ENCODE peak calls at places on chromosomes 12 and 14, in seven cellular contexts. One of them, this sample, is unnamed.

GRCh38 chr14:71363961-71364360 is 456.7 kb downstream of the PCNX1 start:
- DNase-seq in AG10803: peak
- DNase-seq in activated CD8-positive, alpha-beta memory T cell treated with anti-CD3 and anti-CD28 coated beads for 48 hours: no peak
- DNase-seq in Peyer's patch: no peak
- DNase-seq in type B pancreatic cell: no peak
- DNase-seq in GM23338: no peak
- DNase-seq in stimulated activated naive CD4-positive, alpha-beta T cell treated with Interleukin-2 at 50 U/mL for 16 hours: no peak
- DNase-seq in this sample: no peak

GRCh38 chr12:65798903-65799302 is 25.4 kb upstream of the HMGA2 start:
- DNase-seq in AG10803: no peak
- DNase-seq in activated CD8-positive, alpha-beta memory T cell treated with anti-CD3 and anti-CD28 coated beads for 48 hours: no peak
- DNase-seq in Peyer's patch: no peak
- DNase-seq in type B pancreatic cell: no peak
- DNase-seq in GM23338: peak
- DNase-seq in stimulated activated naive CD4-positive, alpha-beta T cell treated with Interleukin-2 at 50 U/mL for 16 hours: no peak
- DNase-seq in this sample: no peak

GRCh38 chr12:12979731-12980259 is 20.3 kb downstream of the HEBP1 start:
- DNase-seq in AG10803: peak
- DNase-seq in activated CD8-positive, alpha-beta memory T cell treated with anti-CD3 and anti-CD28 coated beads for 48 hours: no peak
- DNase-seq in Peyer's patch: no peak
- DNase-seq in type B pancreatic cell: no peak
- DNase-seq in GM23338: peak
- DNase-seq in stimulated activated naive CD4-positive, alpha-beta T cell treated with Interleukin-2 at 50 U/mL for 16 hours: no peak
- DNase-seq in this sample: no peak

GRCh38 chr14:102217399-102217798 is 77.7 kb downstream of the WDR20 start:
- DNase-seq in AG10803: no peak
- DNase-seq in activated CD8-positive, alpha-beta memory T cell treated with anti-CD3 and anti-CD28 coated beads for 48 hours: no peak
- DNase-seq in Peyer's patch: no peak
- DNase-seq in type B pancreatic cell: no peak
- DNase-seq in GM23338: no peak
- DNase-seq in stimulated activated naive CD4-positive, alpha-beta T cell treated with Interleukin-2 at 50 U/mL for 16 hours: no peak
- DNase-seq in this sample: no peak

GRCh38 chr14:73696466-73697390 is 17.5 kb downstream of the PNMA1 start:
- DNase-seq in AG10803: peak
- DNase-seq in activated CD8-positive, alpha-beta memory T cell treated with anti-CD3 and anti-CD28 coated beads for 48 hours: no peak
- DNase-seq in Peyer's patch: no peak
- DNase-seq in type B pancreatic cell: no peak
- DNase-seq in GM23338: no peak
- DNase-seq in stimulated activated naive CD4-positive, alpha-beta T cell treated with Interleukin-2 at 50 U/mL for 16 hours: no peak
- DNase-seq in this sample: no peak

GRCh38 chr12:105226219-105226618 is 9.8 kb downstream of the APPL2 start:
- DNase-seq in AG10803: peak
- DNase-seq in activated CD8-positive, alpha-beta memory T cell treated with anti-CD3 and anti-CD28 coated beads for 48 hours: no peak
- DNase-seq in Peyer's patch: peak
- DNase-seq in type B pancreatic cell: no peak
- DNase-seq in GM23338: peak
- DNase-seq in stimulated activated naive CD4-positive, alpha-beta T cell treated with Interleukin-2 at 50 U/mL for 16 hours: no peak
- DNase-seq in this sample: no peak

GRCh38 chr12:78406776-78407335 is 457.7 kb upstream of the SYT1 start:
- DNase-seq in AG10803: peak
- DNase-seq in activated CD8-positive, alpha-beta memory T cell treated with anti-CD3 and anti-CD28 coated beads for 48 hours: no peak
- DNase-seq in Peyer's patch: no peak
- DNase-seq in type B pancreatic cell: no peak
- DNase-seq in GM23338: no peak
- DNase-seq in stimulated activated naive CD4-positive, alpha-beta T cell treated with Interleukin-2 at 50 U/mL for 16 hours: no peak
- DNase-seq in this sample: no peak

GRCh38 chr12:32532951-32533350 is 133.6 kb downstream of the FGD4 start:
- DNase-seq in AG10803: no peak
- DNase-seq in activated CD8-positive, alpha-beta memory T cell treated with anti-CD3 and anti-CD28 coated beads for 48 hours: no peak
- DNase-seq in Peyer's patch: no peak
- DNase-seq in type B pancreatic cell: no peak
- DNase-seq in GM23338: no peak
- DNase-seq in stimulated activated naive CD4-positive, alpha-beta T cell treated with Interleukin-2 at 50 U/mL for 16 hours: no peak
- DNase-seq in this sample: no peak

GRCh38 chr12:45789025-45789424 is 59.5 kb downstream of the ARID2 start:
- DNase-seq in AG10803: peak
- DNase-seq in activated CD8-positive, alpha-beta memory T cell treated with anti-CD3 and anti-CD28 coated beads for 48 hours: no peak
- DNase-seq in Peyer's patch: no peak
- DNase-seq in type B pancreatic cell: no peak
- DNase-seq in GM23338: no peak
- DNase-seq in stimulated activated naive CD4-positive, alpha-beta T cell treated with Interleukin-2 at 50 U/mL for 16 hours: no peak
- DNase-seq in this sample: no peak